ENCODE peak calls at places on chromosomes 13 and 19, in four cellular contexts. H, C, S and D are unnamed samples.

GRCh38 chr13:42049454-42049780 is 969 bp downstream of the DGKH start:
- DNase-seq in S (no peak), C (no peak), H (no peak), D (no peak)

GRCh38 chr19:28497887-28498286 is 715.1 kb downstream of the UQCRFS1 start:
- DNase-seq in H (no peak), C (no peak), S (no peak), D (no peak)

GRCh38 chr13:34303346-34303745 is 485.4 kb downstream of the RFC3 start:
- DNase-seq in C (no peak), H (no peak), S (no peak), D (no peak)

GRCh38 chr13:30569901-30570576 is 47.7 kb upstream of the USPL1 start:
- DNase-seq in S (peak), C (peak), H (no peak), D (no peak)

GRCh38 chr19:40283414-40284250 is 1.5 kb downstream of the AKT2 start:
- DNase-seq in C (no peak), H (no peak), S (no peak), D (no peak)

GRCh38 chr13:87274209-87274819 is 396.9 kb upstream of the SLITRK5 start:
- DNase-seq in S (no peak), H (no peak), C (peak), D (no peak)

GRCh38 chr19:5628470-5628869 is 5.6 kb downstream of the SAFB start:
- DNase-seq in S (no peak), H (no peak), C (no peak), D (no peak)

GRCh38 chr13:78610381-78610883 is 7.1 kb upstream of the POU4F1 start:
- DNase-seq in S (peak), H (no peak), C (no peak), D (no peak)

GRCh38 chr13:94557836-94558235 is 38.1 kb downstream of the TGDS start:
- DNase-seq in S (no peak), H (no peak), C (no peak), D (no peak)

GRCh38 chr13:44169018-44169909 is 204.4 kb upstream of the SERP2 start:
- DNase-seq in S (no peak), C (no peak), H (no peak), D (no peak)

GRCh38 chr19:45130888-45131615 is 29.7 kb downstream of the NKPD1 start:
- DNase-seq in C (peak), S (no peak), H (no peak), D (peak)

GRCh38 chr19:49474545-49474930 is 523 bp downstream of the FLT3LG start:
- DNase-seq in S (no peak), C (no peak), H (no peak), D (no peak)

GRCh38 chr13:113928701-113929627 is 44.9 kb downstream of the C13orf46 start:
- DNase-seq in C (no peak), S (peak), H (peak), D (peak)

GRCh38 chr19:48745208-48745995 is 1.3 kb downstream of the IZUMO1 start:
- DNase-seq in S (no peak), H (no peak), C (peak), D (no peak)

GRCh38 chr19:4474504-4475136 is 2.5 kb downstream of the HDGFL2 start:
- DNase-seq in H (no peak), C (no peak), S (no peak), D (no peak)

GRCh38 chr13:101449971-101450748 is 2.3 kb upstream of the ITGBL1 start:
- DNase-seq in H (no peak), C (peak), S (peak), D (no peak)

GRCh38 chr19:1259206-1259872 is 9.8 kb upstream of the CIRBP start:
- DNase-seq in H (peak), C (peak), S (no peak), D (peak)

GRCh38 chr19:7393459-7393858 is 44.7 kb downstream of the ARHGEF18 start:
- DNase-seq in C (no peak), S (no peak), H (no peak), D (no peak)

GRCh38 chr13:100630564-100630963 is 42.0 kb upstream of the GGACT start:
- DNase-seq in H (no peak), C (no peak), S (no peak), D (no peak)

GRCh38 chr13:98570929-98571372 is 6.0 kb downstream of the STK24 start:
- DNase-seq in H (no peak), C (peak), S (no peak), D (no peak)

GRCh38 chr19:44640518-44640917 is 3.2 kb upstream of the PVR start:
- DNase-seq in H (no peak), C (no peak), S (no peak), D (no peak)

GRCh38 chr13:22487932-22488331 is 692.8 kb upstream of the SGCG start:
- DNase-seq in C (no peak), H (no peak), S (no peak), D (no peak)

GRCh38 chr19:49064768-49065611 is at the start of gene NTF4:
- DNase-seq in C (peak), H (no peak), S (no peak), D (no peak)

GRCh38 chr13:41900918-41901317 is 60.0 kb downstream of the VWA8 start:
- DNase-seq in C (no peak), H (no peak), S (no peak), D (no peak)

GRCh38 chr13:101751488-101751887 is 299.0 kb downstream of the ITGBL1 start:
- DNase-seq in C (peak), H (no peak), S (peak), D (no peak)

GRCh38 chr13:87821512-87821911 is 150.3 kb downstream of the SLITRK5 start:
- DNase-seq in H (no peak), S (peak), C (no peak), D (no peak)

GRCh38 chr19:1183543-1184172 is 9.6 kb upstream of the SBNO2 start:
- DNase-seq in C (peak), H (no peak), S (no peak), D (no peak)

GRCh38 chr19:38683393-38684077 is 36.1 kb downstream of the ACTN4 start:
- DNase-seq in C (peak), H (no peak), S (peak), D (peak)